ENCODE peak calls at places on chromosome 14, in nine cellular contexts. One of them, this sample, is unnamed.

GRCh38 chr14:34715108-34715863 is 893 bp upstream of the CFL2 start:
- DNase-seq in thyroid gland: no peak
- DNase-seq in right atrium auricular region: no peak
- DNase-seq in hepatocyte: no peak
- DNase-seq in GM12865: no peak
- DNase-seq in fibroblast of the aortic adventitia: peak; percentile 17
- DNase-seq in right lobe of liver: no peak
- DNase-seq in left ventricle myocardium inferior: no peak
- DNase-seq in AG04450: no peak
- DNase-seq in this sample: no peak

GRCh38 chr14:90820958-90821357 is 4.7 kb upstream of the TTC7B start:
- DNase-seq in left ventricle myocardium inferior: no peak
- DNase-seq in hepatocyte: no peak
- DNase-seq in right lobe of liver: peak; percentile 70
- DNase-seq in fibroblast of the aortic adventitia: peak; percentile 12
- DNase-seq in AG04450: no peak
- DNase-seq in thyroid gland: no peak
- DNase-seq in GM12865: peak; percentile 60
- DNase-seq in right atrium auricular region: no peak
- DNase-seq in this sample: peak; percentile 36

GRCh38 chr14:100861188-100861936 is 35.4 kb downstream of the MEG3 start:
- DNase-seq in hepatocyte: no peak
- DNase-seq in GM12865: no peak
- DNase-seq in AG04450: no peak
- DNase-seq in left ventricle myocardium inferior: peak; percentile 2
- DNase-seq in thyroid gland: no peak
- DNase-seq in right atrium auricular region: no peak
- DNase-seq in fibroblast of the aortic adventitia: no peak
- DNase-seq in right lobe of liver: peak; percentile 52
- DNase-seq in this sample: no peak

GRCh38 chr14:61218765-61219164 is 62.4 kb downstream of the TMEM30B start:
- DNase-seq in fibroblast of the aortic adventitia: peak; percentile 57
- DNase-seq in GM12865: no peak
- DNase-seq in thyroid gland: no peak
- DNase-seq in left ventricle myocardium inferior: peak; percentile 48
- DNase-seq in AG04450: no peak
- DNase-seq in right atrium auricular region: no peak
- DNase-seq in right lobe of liver: no peak
- DNase-seq in hepatocyte: peak; percentile 14
- DNase-seq in this sample: no peak

GRCh38 chr14:88871429-88871828 is 47.0 kb downstream of the TTC8 start:
- DNase-seq in right atrium auricular region: no peak
- DNase-seq in left ventricle myocardium inferior: no peak
- DNase-seq in AG04450: no peak
- DNase-seq in right lobe of liver: no peak
- DNase-seq in hepatocyte: no peak
- DNase-seq in GM12865: no peak
- DNase-seq in thyroid gland: no peak
- DNase-seq in fibroblast of the aortic adventitia: no peak
- DNase-seq in this sample: no peak

GRCh38 chr14:36508418-36509051 is 11.5 kb downstream of the NKX2-1 start:
- DNase-seq in AG04450: no peak
- DNase-seq in hepatocyte: no peak
- DNase-seq in right atrium auricular region: no peak
- DNase-seq in GM12865: no peak
- DNase-seq in thyroid gland: peak; percentile 74
- DNase-seq in left ventricle myocardium inferior: no peak
- DNase-seq in fibroblast of the aortic adventitia: no peak
- DNase-seq in right lobe of liver: no peak
- DNase-seq in this sample: no peak

GRCh38 chr14:75361751-75362433 is 65.9 kb upstream of the JDP2 start:
- DNase-seq in AG04450: no peak
- DNase-seq in right lobe of liver: no peak
- DNase-seq in GM12865: no peak
- DNase-seq in thyroid gland: no peak
- DNase-seq in left ventricle myocardium inferior: peak; percentile 18
- DNase-seq in hepatocyte: no peak
- DNase-seq in fibroblast of the aortic adventitia: no peak
- DNase-seq in right atrium auricular region: no peak
- DNase-seq in this sample: peak; percentile 31

GRCh38 chr14:52067873-52068740 is 752 bp downstream of the NID2 start:
- DNase-seq in right atrium auricular region: no peak
- DNase-seq in thyroid gland: peak; percentile 67
- DNase-seq in hepatocyte: peak; percentile 42
- DNase-seq in GM12865: peak; percentile 9
- DNase-seq in right lobe of liver: no peak
- DNase-seq in left ventricle myocardium inferior: peak; percentile 44
- DNase-seq in AG04450: no peak
- DNase-seq in fibroblast of the aortic adventitia: peak; percentile 56
- DNase-seq in this sample: peak; percentile 57

GRCh38 chr14:65810326-65810725 is 397.8 kb downstream of the FUT8 start:
- DNase-seq in right atrium auricular region: no peak
- DNase-seq in right lobe of liver: no peak
- DNase-seq in left ventricle myocardium inferior: no peak
- DNase-seq in GM12865: no peak
- DNase-seq in thyroid gland: peak; percentile 7
- DNase-seq in AG04450: no peak
- DNase-seq in hepatocyte: no peak
- DNase-seq in fibroblast of the aortic adventitia: no peak
- DNase-seq in this sample: peak; percentile 20

GRCh38 chr14:61147369-61147897 is 133.7 kb downstream of the TMEM30B start:
- DNase-seq in AG04450: no peak
- DNase-seq in left ventricle myocardium inferior: no peak
- DNase-seq in right atrium auricular region: no peak
- DNase-seq in hepatocyte: no peak
- DNase-seq in thyroid gland: no peak
- DNase-seq in GM12865: no peak
- DNase-seq in fibroblast of the aortic adventitia: peak; percentile 54
- DNase-seq in right lobe of liver: no peak
- DNase-seq in this sample: no peak

GRCh38 chr14:33693237-33693636 is 257.6 kb downstream of the EGLN3 start:
- DNase-seq in right lobe of liver: no peak
- DNase-seq in right atrium auricular region: no peak
- DNase-seq in fibroblast of the aortic adventitia: peak; percentile 69
- DNase-seq in left ventricle myocardium inferior: no peak
- DNase-seq in AG04450: no peak
- DNase-seq in GM12865: no peak
- DNase-seq in hepatocyte: no peak
- DNase-seq in thyroid gland: no peak
- DNase-seq in this sample: no peak

GRCh38 chr14:53462931-53463778 is 310.0 kb upstream of the DDHD1 start:
- DNase-seq in GM12865: no peak
- DNase-seq in right lobe of liver: no peak
- DNase-seq in left ventricle myocardium inferior: no peak
- DNase-seq in AG04450: no peak
- DNase-seq in thyroid gland: peak; percentile 95
- DNase-seq in right atrium auricular region: no peak
- DNase-seq in fibroblast of the aortic adventitia: no peak
- DNase-seq in hepatocyte: peak; percentile 25
- DNase-seq in this sample: peak; percentile 96

GRCh38 chr14:21612324-21612723 is 22.4 kb downstream of the OR10G2 start:
- DNase-seq in right lobe of liver: no peak
- DNase-seq in GM12865: peak; percentile 6
- DNase-seq in fibroblast of the aortic adventitia: no peak
- DNase-seq in right atrium auricular region: no peak
- DNase-seq in thyroid gland: no peak
- DNase-seq in AG04450: no peak
- DNase-seq in hepatocyte: peak; percentile 6
- DNase-seq in left ventricle myocardium inferior: no peak
- DNase-seq in this sample: no peak

GRCh38 chr14:63632932-63633514 is 8.6 kb downstream of the WDR89 start:
- DNase-seq in right atrium auricular region: no peak
- DNase-seq in fibroblast of the aortic adventitia: peak; percentile 41
- DNase-seq in left ventricle myocardium inferior: no peak
- DNase-seq in thyroid gland: no peak
- DNase-seq in right lobe of liver: no peak
- DNase-seq in AG04450: no peak
- DNase-seq in hepatocyte: peak; percentile 24
- DNase-seq in GM12865: peak; percentile 44
- DNase-seq in this sample: no peak
- TF ChIP-seq CTCF in right atrium auricular region: peak; percentile 14
- TF ChIP-seq CTCF in fibroblast of the aortic adventitia: peak; percentile 55
- TF ChIP-seq CTCF in left ventricle myocardium inferior: peak; percentile 56
- TF ChIP-seq CTCF in thyroid gland: peak; percentile 43
- TF ChIP-seq CTCF in right lobe of liver: peak; percentile 48
- TF ChIP-seq CTCF in AG04450: peak; percentile 74
- TF ChIP-seq CTCF in hepatocyte: peak; percentile 59
- TF ChIP-seq CTCF in GM12865: peak; percentile 39
- TF ChIP-seq CTCF in this sample: peak; percentile 59

GRCh38 chr14:68730811-68731425 is 61.9 kb downstream of the ZFP36L1 start:
- DNase-seq in fibroblast of the aortic adventitia: no peak
- DNase-seq in AG04450: no peak
- DNase-seq in thyroid gland: no peak
- DNase-seq in GM12865: no peak
- DNase-seq in hepatocyte: no peak
- DNase-seq in left ventricle myocardium inferior: no peak
- DNase-seq in right lobe of liver: no peak
- DNase-seq in right atrium auricular region: no peak
- DNase-seq in this sample: no peak

GRCh38 chr14:68736519-68736918 is 56.3 kb downstream of the ZFP36L1 start:
- DNase-seq in right atrium auricular region: no peak
- DNase-seq in GM12865: no peak
- DNase-seq in left ventricle myocardium inferior: no peak
- DNase-seq in thyroid gland: no peak
- DNase-seq in right lobe of liver: no peak
- DNase-seq in fibroblast of the aortic adventitia: no peak
- DNase-seq in hepatocyte: peak; percentile 50
- DNase-seq in AG04450: no peak
- DNase-seq in this sample: no peak

GRCh38 chr14:68735836-68736235 is 57.0 kb downstream of the ZFP36L1 start:
- DNase-seq in fibroblast of the aortic adventitia: peak; percentile 45
- DNase-seq in thyroid gland: no peak
- DNase-seq in left ventricle myocardium inferior: no peak
- DNase-seq in right atrium auricular region: no peak
- DNase-seq in hepatocyte: no peak
- DNase-seq in GM12865: no peak
- DNase-seq in right lobe of liver: no peak
- DNase-seq in AG04450: no peak
- DNase-seq in this sample: no peak

GRCh38 chr14:68733086-68733621 is 59.7 kb downstream of the ZFP36L1 start:
- DNase-seq in right atrium auricular region: no peak
- DNase-seq in fibroblast of the aortic adventitia: no peak
- DNase-seq in right lobe of liver: no peak
- DNase-seq in thyroid gland: no peak
- DNase-seq in left ventricle myocardium inferior: no peak
- DNase-seq in GM12865: peak; percentile 37
- DNase-seq in AG04450: no peak
- DNase-seq in hepatocyte: no peak
- DNase-seq in this sample: no peak

DNA sequence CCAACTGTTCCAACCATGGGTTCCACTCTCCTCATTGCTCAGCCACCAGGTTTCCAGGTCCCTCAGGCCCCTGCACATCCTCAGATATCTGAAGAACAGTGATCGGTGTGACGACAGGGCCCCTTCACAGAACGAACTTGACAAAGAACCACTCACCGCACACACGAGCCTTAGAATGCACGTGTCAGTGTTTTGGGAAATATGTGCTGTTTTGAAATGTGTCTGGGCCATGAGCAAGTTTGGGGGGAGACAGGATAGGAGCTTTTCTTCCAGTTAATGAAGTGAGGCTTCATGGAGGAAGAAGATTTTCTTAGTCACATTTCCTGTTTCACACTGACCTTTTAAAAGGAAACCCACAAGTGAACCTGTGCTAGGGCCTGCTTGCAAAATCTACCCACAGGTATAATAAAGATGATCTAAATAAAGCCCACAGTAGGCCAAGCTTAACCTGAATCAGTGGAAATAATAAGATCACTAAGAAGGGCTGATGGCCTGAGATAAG is 58.6 kb downstream of the ZFP36L1 start:
- DNase-seq in hepatocyte: no peak
- DNase-seq in right atrium auricular region: no peak
- DNase-seq in AG04450: no peak
- DNase-seq in fibroblast of the aortic adventitia: no peak
- DNase-seq in left ventricle myocardium inferior: no peak
- DNase-seq in right lobe of liver: no peak
- DNase-seq in GM12865: peak; percentile 67
- DNase-seq in thyroid gland: no peak
- DNase-seq in this sample: no peak
- H3K4me3 ChIP-seq in hepatocyte: no peak overlapping the region
- H3K4me3 ChIP-seq in right atrium auricular region: no peak overlapping the region
- H3K4me3 ChIP-seq in AG04450: no peak overlapping the region
- H3K4me3 ChIP-seq in fibroblast of the aortic adventitia: no peak overlapping the region
- H3K4me3 ChIP-seq in left ventricle myocardium inferior: no peak overlapping the region
- H3K4me3 ChIP-seq in right lobe of liver: no peak overlapping the region
- H3K4me3 ChIP-seq in GM12865: no peak overlapping the region
- H3K4me3 ChIP-seq in thyroid gland: no peak overlapping the region
- H3K4me3 ChIP-seq in this sample: no peak overlapping the region

GRCh38 chr14:92600318-92601053 is 86.9 kb downstream of the RIN3 start:
- DNase-seq in GM12865: peak; percentile 38
- DNase-seq in left ventricle myocardium inferior: no peak
- DNase-seq in fibroblast of the aortic adventitia: peak; percentile 58
- DNase-seq in right atrium auricular region: no peak
- DNase-seq in right lobe of liver: no peak
- DNase-seq in hepatocyte: no peak
- DNase-seq in thyroid gland: no peak
- DNase-seq in AG04450: no peak
- DNase-seq in this sample: peak; percentile 80
- TF ChIP-seq CTCF in GM12865: no peak
- TF ChIP-seq CTCF in left ventricle myocardium inferior: no peak
- TF ChIP-seq CTCF in fibroblast of the aortic adventitia: no peak
- TF ChIP-seq CTCF in right atrium auricular region: no peak
- TF ChIP-seq CTCF in right lobe of liver: no peak
- TF ChIP-seq CTCF in hepatocyte: no peak
- TF ChIP-seq CTCF in thyroid gland: no peak
- TF ChIP-seq CTCF in AG04450: peak; percentile 19
- TF ChIP-seq CTCF in this sample: no peak

GRCh38 chr14:73027984-73028383 is 1.1 kb upstream of the ZFYVE1 start:
- DNase-seq in fibroblast of the aortic adventitia: no peak
- DNase-seq in AG04450: no peak
- DNase-seq in left ventricle myocardium inferior: no peak
- DNase-seq in hepatocyte: no peak
- DNase-seq in thyroid gland: no peak
- DNase-seq in right atrium auricular region: no peak
- DNase-seq in right lobe of liver: no peak
- DNase-seq in GM12865: no peak
- DNase-seq in this sample: no peak

GRCh38 chr14:73027546-73027945 is 640 bp upstream of the ZFYVE1 start:
- DNase-seq in GM12865: no peak
- DNase-seq in right atrium auricular region: no peak
- DNase-seq in thyroid gland: no peak
- DNase-seq in fibroblast of the aortic adventitia: no peak
- DNase-seq in right lobe of liver: no peak
- DNase-seq in hepatocyte: no peak
- DNase-seq in AG04450: no peak
- DNase-seq in left ventricle myocardium inferior: no peak
- DNase-seq in this sample: no peak

GRCh38 chr14:73026243-73026844 is 562 bp downstream of the ZFYVE1 start:
- DNase-seq in right lobe of liver: no peak
- DNase-seq in AG04450: no peak
- DNase-seq in hepatocyte: no peak
- DNase-seq in fibroblast of the aortic adventitia: no peak
- DNase-seq in left ventricle myocardium inferior: no peak
- DNase-seq in thyroid gland: no peak
- DNase-seq in right atrium auricular region: no peak
- DNase-seq in GM12865: no peak
- DNase-seq in this sample: no peak

GRCh38 chr14:73026845-73027542 is at the start of gene ZFYVE1:
- DNase-seq in thyroid gland: peak; percentile 98
- DNase-seq in right atrium auricular region: peak; percentile 98
- DNase-seq in GM12865: peak; percentile 98
- DNase-seq in fibroblast of the aortic adventitia: peak; percentile 98
- DNase-seq in left ventricle myocardium inferior: peak; percentile 97
- DNase-seq in right lobe of liver: peak; percentile 99
- DNase-seq in hepatocyte: peak; percentile 98
- DNase-seq in AG04450: peak; percentile 97
- DNase-seq in this sample: peak; percentile 98

GRCh38 chr14:73025544-73025943 is 1.4 kb downstream of the ZFYVE1 start:
- DNase-seq in fibroblast of the aortic adventitia: peak; percentile 55
- DNase-seq in right lobe of liver: no peak
- DNase-seq in left ventricle myocardium inferior: no peak
- DNase-seq in thyroid gland: no peak
- DNase-seq in right atrium auricular region: no peak
- DNase-seq in hepatocyte: no peak
- DNase-seq in GM12865: no peak
- DNase-seq in AG04450: no peak
- DNase-seq in this sample: no peak
- H3K4me3 ChIP-seq in fibroblast of the aortic adventitia: peak overlapping the region; percentile 88
- H3K4me3 ChIP-seq in right lobe of liver: no peak overlapping the region
- H3K4me3 ChIP-seq in left ventricle myocardium inferior: peak overlapping the region; percentile 77
- H3K4me3 ChIP-seq in thyroid gland: no peak overlapping the region
- H3K4me3 ChIP-seq in right atrium auricular region: no peak overlapping the region
- H3K4me3 ChIP-seq in hepatocyte: peak overlapping the region; percentile 50
- H3K4me3 ChIP-seq in GM12865: peak overlapping the region; percentile 68
- H3K4me3 ChIP-seq in AG04450: peak overlapping the region; percentile 82
- H3K4me3 ChIP-seq in this sample: peak overlapping the region; percentile 59

This sample was measured in cardiac muscle cell.